ENCODE peak calls at places on chromosomes 11 and 22, in seven cellular contexts. Y, A, G, U, L, P and Z are unnamed samples.

GRCh38 chr11:117189191-117189940 is 9.8 kb upstream of the TAGLN start:
- DNase-seq in Y (no peak), A (no peak), G (no peak), U (peak), L (peak), P (no peak), Z (peak)

GRCh38 chr22:35540600-35541253 is at the start of gene RASD2:
- DNase-seq in Y (peak), A (peak), G (peak), U (no peak), L (peak), P (peak), Z (peak)

GRCh38 chr11:123183391-123184099 is 11.5 kb downstream of the CLMP start:
- DNase-seq in Y (no peak), A (no peak), G (no peak), U (no peak), L (no peak), P (no peak), Z (no peak)

GRCh38 chr11:27912916-27913315 is 195.0 kb downstream of the KIF18A start:
- DNase-seq in Y (no peak), A (no peak), G (no peak), U (no peak), L (no peak), P (no peak), Z (no peak)

GRCh38 chr22:30866216-30866615 is 102.4 kb downstream of the MORC2 start:
- DNase-seq in Y (no peak), A (no peak), G (no peak), U (no peak), L (no peak), P (no peak), Z (peak)

GRCh38 chr11:6319879-6320410 is 356 bp downstream of the CAVIN3 start:
- DNase-seq in Y (peak), A (peak), G (peak), U (peak), L (no peak), P (peak), Z (peak)

GRCh38 chr11:111797145-111797581 is 31.0 kb upstream of the PPP2R1B start:
- DNase-seq in Y (no peak), A (no peak), G (peak), U (no peak), L (peak), P (no peak), Z (peak)

GRCh38 chr11:95991545-95991944 is 67.6 kb upstream of the MTMR2 start:
- DNase-seq in Y (no peak), A (no peak), G (no peak), U (no peak), L (no peak), P (no peak), Z (no peak)

GRCh38 chr22:24855794-24856193 is 49.8 kb downstream of the SGSM1 start:
- DNase-seq in Y (no peak), A (no peak), G (no peak), U (no peak), L (no peak), P (no peak), Z (no peak)

GRCh38 chr11:71930556-71931244 is 1.9 kb downstream of the RNF121 start:
- DNase-seq in Y (no peak), A (no peak), G (no peak), U (no peak), L (no peak), P (no peak), Z (no peak)

GRCh38 chr11:69427906-69428880 is 53.3 kb upstream of the LINC01488 start:
- DNase-seq in Y (no peak), A (no peak), G (no peak), U (no peak), L (no peak), P (no peak), Z (no peak)

GRCh38 chr11:72716291-72716690 is 35.9 kb downstream of the ARAP1 start:
- DNase-seq in Y (no peak), A (peak), G (no peak), U (no peak), L (no peak), P (no peak), Z (no peak)

GRCh38 chr11:18721576-18722292 is 4.3 kb downstream of the IGSF22 start:
- DNase-seq in Y (peak), A (peak), G (peak), U (peak), L (peak), P (no peak), Z (peak)

GRCh38 chr11:93895106-93895862 is 44.9 kb upstream of the VSTM5 start:
- DNase-seq in Y (no peak), A (no peak), G (peak), U (no peak), L (peak), P (peak), Z (no peak)

GRCh38 chr11:76574406-76574805 is 96.1 kb downstream of the LRRC32 start:
- DNase-seq in Y (no peak), A (no peak), G (no peak), U (no peak), L (no peak), P (no peak), Z (no peak)

GRCh38 chr11:110738641-110739040 is 26.4 kb upstream of the ARHGAP20 start:
- DNase-seq in Y (no peak), A (no peak), G (no peak), U (no peak), L (no peak), P (no peak), Z (no peak)

GRCh38 chr22:17164392-17165024 is 5.4 kb upstream of the HDHD5 start:
- DNase-seq in Y (peak), A (no peak), G (no peak), U (no peak), L (no peak), P (no peak), Z (no peak)

GRCh38 chr11:10973416-10973815 is 115.6 kb upstream of the ZBED5 start:
- DNase-seq in Y (no peak), A (no peak), G (no peak), U (no peak), L (no peak), P (no peak), Z (no peak)

GRCh38 chr22:16949561-16949960 is 58.5 kb downstream of the GAB4 start:
- DNase-seq in Y (no peak), A (no peak), G (no peak), U (no peak), L (no peak), P (no peak), Z (peak)

GRCh38 chr11:107545101-107545514 is 20.4 kb downstream of the ALKBH8 start:
- DNase-seq in Y (no peak), A (no peak), G (no peak), U (no peak), L (no peak), P (no peak), Z (no peak)

GRCh38 chr22:32202539-32203180 is 2.2 kb downstream of the RFPL2 start:
- DNase-seq in Y (peak), A (peak), G (peak), U (no peak), L (peak), P (peak), Z (peak)

GRCh38 chr22:32202161-32202538 is 2.7 kb downstream of the RFPL2 start:
- DNase-seq in Y (no peak), A (no peak), G (no peak), U (no peak), L (no peak), P (no peak), Z (no peak)

GRCh38 chr22:32204856-32205722 is at the start of gene RFPL2:
- DNase-seq in Y (peak), A (peak), G (peak), U (no peak), L (no peak), P (no peak), Z (peak)

GRCh38 chr22:32204211-32204855 is 540 bp downstream of the RFPL2 start:
- DNase-seq in Y (peak), A (no peak), G (peak), U (no peak), L (no peak), P (no peak), Z (peak)

DNA sequence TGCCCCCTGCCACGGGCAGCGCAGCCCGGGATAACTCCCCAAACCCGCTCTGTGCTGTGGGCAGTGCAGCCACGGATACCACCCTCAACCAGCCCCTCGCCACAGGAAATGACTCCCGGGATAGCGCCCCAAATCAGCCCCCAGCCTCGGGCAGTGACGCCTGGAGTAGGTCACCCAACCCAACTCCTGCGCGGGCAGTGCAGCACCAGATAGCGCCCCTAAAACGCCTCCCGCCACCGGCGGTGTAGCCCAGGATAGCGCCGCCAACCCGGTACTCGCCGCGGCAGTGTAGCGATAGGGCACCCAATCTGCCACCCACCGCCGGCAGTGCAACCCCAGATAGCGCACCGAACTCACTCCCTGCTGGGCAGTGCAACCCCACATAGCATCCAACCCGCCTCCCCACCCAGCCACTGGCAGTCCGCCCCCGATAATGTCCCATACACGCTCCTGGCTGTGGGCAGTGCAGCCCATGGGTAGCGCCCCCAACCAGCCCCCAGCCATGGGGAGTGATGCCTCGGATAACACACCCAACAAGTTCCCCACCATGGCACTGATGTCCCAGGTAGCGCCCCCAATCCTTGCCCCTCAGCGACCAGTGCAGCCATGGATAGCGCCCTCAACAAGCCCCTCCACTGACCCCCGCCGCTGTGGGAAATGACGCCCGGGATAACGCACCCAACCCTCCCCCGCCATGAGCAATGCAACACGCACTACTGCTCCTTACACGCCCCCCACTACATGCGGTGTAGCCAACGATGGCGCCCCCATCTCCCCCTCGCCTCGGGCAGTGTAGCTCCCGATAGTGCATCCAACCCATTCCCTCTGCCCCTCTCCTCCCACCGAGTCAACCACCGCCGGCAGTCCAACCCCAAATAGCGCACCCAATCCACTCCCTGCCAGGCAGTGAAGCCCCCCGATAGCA is 1.4 kb downstream of the RFPL2 start:
- DNase-seq in Y (no peak), A (no peak), G (peak), U (no peak), L (no peak), P (no peak), Z (peak)
- TF ChIP-seq CTCF in Y (no peak), A (no peak), G (no peak), U (no peak), L (no peak), P (no peak), Z (no peak)

GRCh38 chr11:83520849-83521248 is 234.7 kb upstream of the CCDC90B start:
- DNase-seq in Y (no peak), A (no peak), G (no peak), U (no peak), L (no peak), P (no peak), Z (no peak)

GRCh38 chr11:83523676-83524075 is 237.5 kb upstream of the CCDC90B start:
- DNase-seq in Y (peak), A (no peak), G (no peak), U (no peak), L (no peak), P (no peak), Z (no peak)

DNA sequence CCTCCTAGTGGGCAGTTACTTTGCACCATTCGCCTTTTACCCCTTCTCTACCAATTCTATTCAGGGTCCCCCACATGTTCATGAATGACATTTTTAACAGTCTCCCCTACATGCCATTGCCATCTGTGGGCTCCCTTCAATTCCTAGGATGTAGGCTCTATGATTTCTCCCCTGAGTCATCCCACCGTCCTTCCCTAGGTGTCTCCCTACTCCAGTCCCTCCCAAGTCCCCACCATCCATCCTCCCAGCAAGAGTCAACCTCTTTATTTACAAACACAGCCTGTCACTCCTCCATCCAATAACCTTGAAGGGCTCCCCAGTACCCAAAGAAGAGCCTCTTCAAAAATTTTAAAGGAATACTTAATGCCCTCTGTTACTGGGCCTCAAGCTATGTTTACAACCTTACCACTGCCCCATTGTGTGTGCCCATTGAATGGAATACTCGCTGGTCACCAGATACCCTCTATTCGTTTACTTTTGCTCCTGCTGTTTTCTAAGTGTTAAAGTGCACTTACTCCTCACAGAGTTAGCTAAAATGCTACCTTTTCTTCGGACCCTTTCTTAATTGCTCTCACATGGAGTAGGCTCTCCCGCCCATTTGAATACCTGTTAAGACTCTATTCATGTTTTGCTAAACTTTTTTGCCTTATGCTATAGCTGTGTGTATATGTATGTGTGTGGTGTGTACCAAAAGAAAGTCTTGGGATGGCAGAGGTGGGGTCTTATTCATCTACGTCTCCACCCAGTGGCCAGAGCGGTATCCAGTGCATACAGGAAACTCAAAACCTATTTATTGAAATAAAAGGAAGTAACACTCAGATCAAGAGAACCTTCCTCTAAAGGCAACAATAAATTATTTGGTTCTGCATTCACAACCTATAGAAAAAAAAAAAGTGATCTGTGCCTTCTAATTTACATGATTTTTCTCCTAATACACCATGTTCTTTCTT is 235.8 kb upstream of the CCDC90B start:
- DNase-seq in Y (peak), A (no peak), G (no peak), U (no peak), L (peak), P (no peak), Z (no peak)
- TF ChIP-seq CTCF in Y (peak), A (no peak), G (no peak), U (no peak), L (peak), P (no peak), Z (peak)

GRCh38 chr11:124863137-124863825 is 2.0 kb upstream of the ROBO3 start:
- DNase-seq in Y (peak), A (peak), G (no peak), U (no peak), L (no peak), P (no peak), Z (no peak)
- TF ChIP-seq CTCF in Y (no peak), A (no peak), G (no peak), U (no peak), L (no peak), P (no peak), Z (no peak)

GRCh38 chr11:115477410-115477809 is 26.8 kb downstream of the CADM1 start:
- DNase-seq in Y (no peak), A (no peak), G (no peak), U (no peak), L (no peak), P (no peak), Z (no peak)

GRCh38 chr11:115476463-115477286 is 27.5 kb downstream of the CADM1 start:
- DNase-seq in Y (no peak), A (no peak), G (no peak), U (no peak), L (no peak), P (no peak), Z (no peak)

GRCh38 chr11:115473167-115473566 is 31.0 kb downstream of the CADM1 start:
- DNase-seq in Y (no peak), A (no peak), G (no peak), U (no peak), L (no peak), P (no peak), Z (no peak)

GRCh38 chr11:115471367-115471766 is 32.8 kb downstream of the CADM1 start:
- DNase-seq in Y (no peak), A (no peak), G (no peak), U (no peak), L (peak), P (no peak), Z (peak)

DNA sequence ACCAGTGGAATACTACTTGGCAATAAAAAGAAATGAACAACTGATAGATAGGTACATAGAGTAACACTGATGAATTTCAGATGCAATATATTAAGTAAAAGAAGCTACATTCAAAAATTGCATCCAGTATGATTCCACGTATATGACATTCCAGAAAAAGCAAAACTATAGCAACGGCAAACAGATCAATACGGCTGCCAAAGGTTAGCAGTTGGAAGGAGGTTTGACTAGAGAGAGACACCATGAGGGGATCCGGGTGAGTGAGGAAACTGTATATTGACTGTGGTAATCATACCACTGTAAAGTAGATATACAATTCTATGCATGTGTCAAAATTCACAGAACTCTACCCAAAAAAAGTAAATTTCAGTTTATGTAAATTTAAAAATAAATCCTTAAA is 28.7 kb downstream of the CADM1 start:
- DNase-seq in Y (no peak), A (no peak), G (no peak), U (no peak), L (no peak), P (no peak), Z (no peak)
- TF ChIP-seq CTCF in Y (no peak), A (no peak), G (no peak), U (no peak), L (no peak), P (no peak), Z (no peak)

GRCh38 chr11:45085657-45086501 is 60.6 kb upstream of the PRDM11 start:
- DNase-seq in Y (peak), A (no peak), G (no peak), U (no peak), L (no peak), P (no peak), Z (no peak)

GRCh38 chr11:45082744-45083543 is 63.5 kb upstream of the PRDM11 start:
- DNase-seq in Y (no peak), A (no peak), G (no peak), U (no peak), L (peak), P (no peak), Z (no peak)

GRCh38 chr11:45079943-45080719 is 66.3 kb upstream of the PRDM11 start:
- DNase-seq in Y (no peak), A (no peak), G (no peak), U (no peak), L (peak), P (peak), Z (peak)

GRCh38 chr11:45086526-45086925 is 59.9 kb upstream of the PRDM11 start:
- DNase-seq in Y (no peak), A (no peak), G (no peak), U (no peak), L (no peak), P (no peak), Z (no peak)

DNA sequence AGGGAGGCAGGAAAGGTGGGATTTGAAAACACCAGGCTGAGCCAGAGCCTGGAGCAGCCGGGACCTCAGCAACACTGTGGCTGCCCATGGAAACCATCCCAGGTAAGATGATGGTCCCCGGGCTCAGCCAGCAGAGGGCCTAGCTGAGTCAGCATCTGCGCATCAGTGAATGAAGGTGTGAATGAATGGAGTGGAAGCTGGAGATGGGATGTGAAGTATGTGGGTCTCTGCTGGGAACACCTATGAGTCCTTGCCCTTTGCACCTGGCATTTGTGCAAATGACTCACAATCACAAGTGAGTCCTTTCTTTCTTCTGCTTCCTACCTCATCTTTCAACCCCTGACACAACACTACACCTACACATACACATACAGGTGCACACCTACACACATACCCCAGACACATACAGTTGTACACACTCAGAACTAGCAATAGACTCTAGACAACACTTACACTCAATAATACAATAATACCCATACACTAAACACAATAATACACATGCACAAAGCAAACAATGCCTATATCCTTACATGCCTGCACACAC is 62.8 kb upstream of the PRDM11 start:
- DNase-seq in Y (peak), A (no peak), G (peak), U (no peak), L (peak), P (no peak), Z (no peak)
- TF ChIP-seq CTCF in Y (peak), A (no peak), G (peak), U (no peak), L (peak), P (no peak), Z (peak)

GRCh38 chr11:63573881-63574855 is 11.0 kb upstream of the PLAAT2 start:
- DNase-seq in Y (peak), A (no peak), G (peak), U (peak), L (peak), P (peak), Z (no peak)
- TF ChIP-seq CTCF in Y (no peak), A (no peak), G (no peak), U (no peak), L (peak), P (no peak), Z (no peak)